ENCODE peak calls at places on chromosomes 1 and 21, in ten cellular contexts. One of them, this sample, is unnamed.

GRCh38 chr21:34648739-34649297 is 20.0 kb upstream of the CLIC6 start:
- DNase-seq in PC-9: no peak
- DNase-seq in endodermal cell: no peak
- DNase-seq in CD4-positive, alpha-beta T cell: no peak
- DNase-seq in progenitor cell of endocrine pancreas: no peak
- DNase-seq in MM.1S: no peak
- DNase-seq in AG09319: no peak
- DNase-seq in heart right ventricle: no peak
- DNase-seq in left lung: no peak
- DNase-seq in mammary epithelial cell: no peak
- DNase-seq in this sample: no peak

GRCh38 chr1:24970926-24971530 is 41.0 kb upstream of the RUNX3 start:
- DNase-seq in PC-9: no peak
- DNase-seq in endodermal cell: no peak
- DNase-seq in CD4-positive, alpha-beta T cell: no peak
- DNase-seq in progenitor cell of endocrine pancreas: no peak
- DNase-seq in MM.1S: no peak
- DNase-seq in AG09319: no peak
- DNase-seq in heart right ventricle: no peak
- DNase-seq in left lung: no peak
- DNase-seq in mammary epithelial cell: no peak
- DNase-seq in this sample: no peak

GRCh38 chr1:209769171-209769904 is 13.5 kb downstream of the TRAF3IP3 start:
- DNase-seq in PC-9: no peak
- DNase-seq in endodermal cell: no peak
- DNase-seq in CD4-positive, alpha-beta T cell: peak
- DNase-seq in progenitor cell of endocrine pancreas: no peak
- DNase-seq in MM.1S: peak
- DNase-seq in AG09319: peak
- DNase-seq in heart right ventricle: peak
- DNase-seq in left lung: peak
- DNase-seq in mammary epithelial cell: peak
- DNase-seq in this sample: peak

GRCh38 chr1:23343246-23344110 is 606 bp downstream of the HNRNPR start:
- DNase-seq in PC-9: peak
- DNase-seq in endodermal cell: peak
- DNase-seq in CD4-positive, alpha-beta T cell: peak
- DNase-seq in progenitor cell of endocrine pancreas: no peak
- DNase-seq in MM.1S: peak
- DNase-seq in AG09319: no peak
- DNase-seq in heart right ventricle: no peak
- DNase-seq in left lung: no peak
- DNase-seq in mammary epithelial cell: peak
- DNase-seq in this sample: peak

GRCh38 chr1:241532864-241533263 is 686 bp downstream of the KMO start:
- DNase-seq in PC-9: no peak
- DNase-seq in endodermal cell: no peak
- DNase-seq in CD4-positive, alpha-beta T cell: no peak
- DNase-seq in progenitor cell of endocrine pancreas: no peak
- DNase-seq in MM.1S: peak
- DNase-seq in AG09319: no peak
- DNase-seq in heart right ventricle: no peak
- DNase-seq in left lung: no peak
- DNase-seq in mammary epithelial cell: peak
- DNase-seq in this sample: no peak

GRCh38 chr1:198211696-198212095 is 54.9 kb downstream of the NEK7 start:
- DNase-seq in PC-9: no peak
- DNase-seq in endodermal cell: no peak
- DNase-seq in CD4-positive, alpha-beta T cell: no peak
- DNase-seq in progenitor cell of endocrine pancreas: no peak
- DNase-seq in MM.1S: no peak
- DNase-seq in AG09319: no peak
- DNase-seq in heart right ventricle: no peak
- DNase-seq in left lung: no peak
- DNase-seq in mammary epithelial cell: no peak
- DNase-seq in this sample: no peak

GRCh38 chr1:31326461-31326860 is 29.6 kb downstream of the ZCCHC17 start:
- DNase-seq in PC-9: no peak
- DNase-seq in endodermal cell: no peak
- DNase-seq in CD4-positive, alpha-beta T cell: no peak
- DNase-seq in progenitor cell of endocrine pancreas: no peak
- DNase-seq in MM.1S: no peak
- DNase-seq in AG09319: no peak
- DNase-seq in heart right ventricle: no peak
- DNase-seq in left lung: no peak
- DNase-seq in mammary epithelial cell: no peak
- DNase-seq in this sample: no peak

GRCh38 chr1:93740601-93741031 is 59.0 kb upstream of the BCAR3 start:
- DNase-seq in PC-9: no peak
- DNase-seq in endodermal cell: no peak
- DNase-seq in CD4-positive, alpha-beta T cell: no peak
- DNase-seq in progenitor cell of endocrine pancreas: no peak
- DNase-seq in MM.1S: no peak
- DNase-seq in AG09319: peak
- DNase-seq in heart right ventricle: no peak
- DNase-seq in left lung: no peak
- DNase-seq in mammary epithelial cell: no peak
- DNase-seq in this sample: no peak

GRCh38 chr21:33348728-33349127 is 24.0 kb downstream of the IFNAR1 start:
- DNase-seq in PC-9: no peak
- DNase-seq in endodermal cell: no peak
- DNase-seq in CD4-positive, alpha-beta T cell: no peak
- DNase-seq in progenitor cell of endocrine pancreas: no peak
- DNase-seq in MM.1S: no peak
- DNase-seq in AG09319: no peak
- DNase-seq in heart right ventricle: no peak
- DNase-seq in left lung: no peak
- DNase-seq in mammary epithelial cell: no peak
- DNase-seq in this sample: no peak

GRCh38 chr21:38909109-38909508 is 103.4 kb downstream of the ETS2 start:
- DNase-seq in PC-9: no peak
- DNase-seq in endodermal cell: no peak
- DNase-seq in CD4-positive, alpha-beta T cell: no peak
- DNase-seq in progenitor cell of endocrine pancreas: no peak
- DNase-seq in MM.1S: no peak
- DNase-seq in AG09319: no peak
- DNase-seq in heart right ventricle: no peak
- DNase-seq in left lung: no peak
- DNase-seq in mammary epithelial cell: no peak
- DNase-seq in this sample: no peak

GRCh38 chr1:108051625-108052382 is 86.8 kb upstream of the VAV3 start:
- DNase-seq in PC-9: no peak
- DNase-seq in endodermal cell: no peak
- DNase-seq in CD4-positive, alpha-beta T cell: no peak
- DNase-seq in progenitor cell of endocrine pancreas: no peak
- DNase-seq in MM.1S: no peak
- DNase-seq in AG09319: no peak
- DNase-seq in heart right ventricle: no peak
- DNase-seq in left lung: no peak
- DNase-seq in mammary epithelial cell: no peak
- DNase-seq in this sample: no peak

GRCh38 chr1:156816561-156817328 is at the start of gene SH2D2A:
- DNase-seq in PC-9: no peak
- DNase-seq in endodermal cell: no peak
- DNase-seq in CD4-positive, alpha-beta T cell: peak
- DNase-seq in progenitor cell of endocrine pancreas: no peak
- DNase-seq in MM.1S: peak
- DNase-seq in AG09319: no peak
- DNase-seq in heart right ventricle: peak
- DNase-seq in left lung: peak
- DNase-seq in mammary epithelial cell: peak
- DNase-seq in this sample: peak

GRCh38 chr1:198465201-198466144 is 75.0 kb downstream of the ATP6V1G3 start:
- DNase-seq in PC-9: no peak
- DNase-seq in endodermal cell: no peak
- DNase-seq in CD4-positive, alpha-beta T cell: no peak
- DNase-seq in progenitor cell of endocrine pancreas: no peak
- DNase-seq in MM.1S: peak
- DNase-seq in AG09319: peak
- DNase-seq in heart right ventricle: no peak
- DNase-seq in left lung: no peak
- DNase-seq in mammary epithelial cell: peak
- DNase-seq in this sample: peak

GRCh38 chr1:35377553-35377952 is 109.0 kb downstream of the ZMYM4 start:
- DNase-seq in PC-9: no peak
- DNase-seq in endodermal cell: no peak
- DNase-seq in CD4-positive, alpha-beta T cell: no peak
- DNase-seq in progenitor cell of endocrine pancreas: no peak
- DNase-seq in MM.1S: no peak
- DNase-seq in AG09319: no peak
- DNase-seq in heart right ventricle: no peak
- DNase-seq in left lung: no peak
- DNase-seq in mammary epithelial cell: peak
- DNase-seq in this sample: no peak

GRCh38 chr1:56197946-56198345 is 381.4 kb downstream of the PLPP3 start:
- DNase-seq in PC-9: no peak
- DNase-seq in endodermal cell: no peak
- DNase-seq in CD4-positive, alpha-beta T cell: no peak
- DNase-seq in progenitor cell of endocrine pancreas: no peak
- DNase-seq in MM.1S: no peak
- DNase-seq in AG09319: no peak
- DNase-seq in heart right ventricle: no peak
- DNase-seq in left lung: no peak
- DNase-seq in mammary epithelial cell: no peak
- DNase-seq in this sample: no peak

GRCh38 chr21:39564200-39564599 is 48.5 kb upstream of the B3GALT5 start:
- DNase-seq in PC-9: no peak
- DNase-seq in endodermal cell: no peak
- DNase-seq in CD4-positive, alpha-beta T cell: no peak
- DNase-seq in progenitor cell of endocrine pancreas: no peak
- DNase-seq in MM.1S: no peak
- DNase-seq in AG09319: no peak
- DNase-seq in heart right ventricle: peak
- DNase-seq in left lung: no peak
- DNase-seq in mammary epithelial cell: no peak
- DNase-seq in this sample: no peak

GRCh38 chr1:210123924-210124589 is 108.5 kb upstream of the SERTAD4 start:
- DNase-seq in PC-9: no peak
- DNase-seq in endodermal cell: no peak
- DNase-seq in CD4-positive, alpha-beta T cell: no peak
- DNase-seq in progenitor cell of endocrine pancreas: no peak
- DNase-seq in MM.1S: no peak
- DNase-seq in AG09319: peak
- DNase-seq in heart right ventricle: no peak
- DNase-seq in left lung: no peak
- DNase-seq in mammary epithelial cell: peak
- DNase-seq in this sample: no peak

GRCh38 chr1:83882906-83883305 is 116.0 kb downstream of the TTLL7 start:
- DNase-seq in PC-9: no peak
- DNase-seq in endodermal cell: peak
- DNase-seq in CD4-positive, alpha-beta T cell: no peak
- DNase-seq in progenitor cell of endocrine pancreas: no peak
- DNase-seq in MM.1S: no peak
- DNase-seq in AG09319: no peak
- DNase-seq in heart right ventricle: peak
- DNase-seq in left lung: peak
- DNase-seq in mammary epithelial cell: peak
- DNase-seq in this sample: no peak
- TF ChIP-seq CTCF in PC-9: no peak
- TF ChIP-seq CTCF in endodermal cell: peak
- TF ChIP-seq CTCF in CD4-positive, alpha-beta T cell: no peak
- TF ChIP-seq CTCF in progenitor cell of endocrine pancreas: peak
- TF ChIP-seq CTCF in MM.1S: no peak
- TF ChIP-seq CTCF in AG09319: peak
- TF ChIP-seq CTCF in heart right ventricle: no peak
- TF ChIP-seq CTCF in left lung: peak
- TF ChIP-seq CTCF in mammary epithelial cell: no peak
- TF ChIP-seq CTCF in this sample: no peak

DNA sequence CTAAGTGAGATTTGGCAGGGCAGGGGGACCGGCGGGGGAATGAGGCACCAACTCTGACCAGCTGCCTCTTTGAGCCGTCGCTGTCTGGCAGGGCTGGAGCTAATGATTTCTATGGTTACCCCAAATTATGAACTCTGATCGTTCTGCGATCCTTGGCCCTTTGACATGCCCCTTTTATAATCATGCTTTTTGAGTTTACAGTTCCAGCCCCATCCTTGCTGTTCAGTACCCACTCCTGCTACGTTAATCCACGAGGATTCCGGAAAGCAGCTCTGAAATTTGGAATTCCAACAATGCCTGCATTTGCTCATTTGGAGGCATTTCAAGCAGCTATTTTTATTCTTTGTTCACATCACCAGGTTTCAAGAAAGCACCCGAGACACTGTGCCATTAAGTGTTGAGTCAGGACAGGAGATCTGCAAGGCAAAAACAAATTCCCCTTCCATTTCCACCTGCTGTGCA is 54.7 kb upstream of the LBR start:
- DNase-seq in PC-9: no peak
- DNase-seq in endodermal cell: no peak
- DNase-seq in CD4-positive, alpha-beta T cell: no peak
- DNase-seq in progenitor cell of endocrine pancreas: no peak
- DNase-seq in MM.1S: no peak
- DNase-seq in AG09319: no peak
- DNase-seq in heart right ventricle: no peak
- DNase-seq in left lung: no peak
- DNase-seq in mammary epithelial cell: no peak
- DNase-seq in this sample: no peak
- TF ChIP-seq CTCF in PC-9: no peak
- TF ChIP-seq CTCF in endodermal cell: no peak
- TF ChIP-seq CTCF in CD4-positive, alpha-beta T cell: no peak
- TF ChIP-seq CTCF in progenitor cell of endocrine pancreas: no peak
- TF ChIP-seq CTCF in MM.1S: no peak
- TF ChIP-seq CTCF in AG09319: no peak
- TF ChIP-seq CTCF in heart right ventricle: no peak
- TF ChIP-seq CTCF in left lung: no peak
- TF ChIP-seq CTCF in mammary epithelial cell: no peak
- TF ChIP-seq CTCF in this sample: no peak

DNA sequence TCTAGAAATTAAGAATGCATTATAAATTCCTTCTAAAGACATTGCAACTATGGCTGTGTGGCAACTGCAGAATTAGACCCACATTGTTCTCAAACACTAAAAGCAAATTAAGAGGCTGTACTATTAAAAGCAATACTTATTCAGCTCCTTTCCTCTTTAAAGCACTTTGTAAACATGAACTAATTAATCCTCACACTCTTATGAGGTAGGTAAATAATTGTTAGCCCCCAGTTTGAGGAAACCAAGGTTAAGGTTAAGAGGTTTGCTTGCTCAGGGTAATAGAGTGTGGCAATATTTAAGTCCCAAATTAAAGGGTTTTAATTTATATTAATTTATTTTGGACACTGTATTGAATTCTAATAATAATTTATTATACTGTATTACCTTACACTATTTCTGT is 553.8 kb downstream of the LRRIQ3 start:
- DNase-seq in PC-9: no peak
- DNase-seq in endodermal cell: no peak
- DNase-seq in CD4-positive, alpha-beta T cell: no peak
- DNase-seq in progenitor cell of endocrine pancreas: no peak
- DNase-seq in MM.1S: no peak
- DNase-seq in AG09319: no peak
- DNase-seq in heart right ventricle: no peak
- DNase-seq in left lung: no peak
- DNase-seq in mammary epithelial cell: no peak
- DNase-seq in this sample: no peak
- TF ChIP-seq CTCF in PC-9: no peak
- TF ChIP-seq CTCF in endodermal cell: no peak
- TF ChIP-seq CTCF in CD4-positive, alpha-beta T cell: no peak
- TF ChIP-seq CTCF in progenitor cell of endocrine pancreas: no peak
- TF ChIP-seq CTCF in MM.1S: no peak
- TF ChIP-seq CTCF in AG09319: no peak
- TF ChIP-seq CTCF in heart right ventricle: no peak
- TF ChIP-seq CTCF in left lung: no peak
- TF ChIP-seq CTCF in mammary epithelial cell: no peak
- TF ChIP-seq CTCF in this sample: no peak

GRCh38 chr1:50333595-50333974 is 89.7 kb downstream of the DMRTA2 start:
- DNase-seq in PC-9: no peak
- DNase-seq in endodermal cell: peak
- DNase-seq in CD4-positive, alpha-beta T cell: peak
- DNase-seq in progenitor cell of endocrine pancreas: peak
- DNase-seq in MM.1S: peak
- DNase-seq in AG09319: no peak
- DNase-seq in heart right ventricle: peak
- DNase-seq in left lung: peak
- DNase-seq in mammary epithelial cell: peak
- DNase-seq in this sample: peak
- TF ChIP-seq CTCF in PC-9: peak
- TF ChIP-seq CTCF in endodermal cell: peak
- TF ChIP-seq CTCF in CD4-positive, alpha-beta T cell: peak
- TF ChIP-seq CTCF in progenitor cell of endocrine pancreas: peak
- TF ChIP-seq CTCF in MM.1S: peak
- TF ChIP-seq CTCF in AG09319: peak
- TF ChIP-seq CTCF in heart right ventricle: peak
- TF ChIP-seq CTCF in left lung: peak
- TF ChIP-seq CTCF in mammary epithelial cell: peak
- TF ChIP-seq CTCF in this sample: peak